ENCODE peak calls at places on chromosomes 16 and 17, in eight cellular contexts. P, E, B, D, C, N, Z and O are unnamed samples.
A peak's percentile ranks its signal among the peaks of the same experiment; 100 is the strongest.

GRCh38 chr17:65137076-65137935 is at the start of gene RGS9:
- DNase-seq in P (peak; percentile 87), E (peak; percentile 69), B (peak; percentile 86), D (peak; percentile 89), C (peak; percentile 77), N (no peak), Z (peak; percentile 85), O (peak; percentile 11)

GRCh38 chr16:57619606-57620315 is 8.7 kb upstream of the ADGRG1 start:
- DNase-seq in P (no peak), E (peak; percentile 88), B (no peak), D (no peak), C (no peak), N (no peak), Z (no peak), O (no peak)

GRCh38 chr17:3659541-3660111 is 8.8 kb downstream of the TAX1BP3 start:
- DNase-seq in P (no peak), E (peak; percentile 60), B (peak; percentile 91), D (no peak), C (peak; percentile 61), N (no peak), Z (peak; percentile 87), O (peak; percentile 85)

GRCh38 chr17:30939059-30939689 is 17.4 kb downstream of the ADAP2 start:
- DNase-seq in P (peak; percentile 65), E (no peak), B (no peak), D (no peak), C (no peak), N (no peak), Z (no peak), O (no peak)

GRCh38 chr16:85833540-85833914 is 34.0 kb downstream of the COX4I1 start:
- DNase-seq in P (no peak), E (no peak), B (no peak), D (no peak), C (no peak), N (no peak), Z (no peak), O (no peak)

GRCh38 chr17:81349397-81350319 is 45.6 kb upstream of the BAHCC1 start:
- DNase-seq in P (no peak), E (peak; percentile 77), B (no peak), D (peak; percentile 95), C (no peak), N (no peak), Z (no peak), O (no peak)

GRCh38 chr17:72386619-72387237 is 265.9 kb downstream of the SOX9 start:
- DNase-seq in P (no peak), E (no peak), B (no peak), D (no peak), C (peak; percentile 59), N (no peak), Z (no peak), O (no peak)

GRCh38 chr16:19410435-19411153 is 7.1 kb upstream of the TMC5 start:
- DNase-seq in P (peak; percentile 21), E (no peak), B (no peak), D (no peak), C (peak; percentile 70), N (no peak), Z (no peak), O (no peak)

GRCh38 chr17:181213-182163 is at the start of gene DOC2B:
- DNase-seq in P (no peak), E (peak; percentile 59), B (peak; percentile 42), D (no peak), C (no peak), N (no peak), Z (peak; percentile 72), O (no peak)

GRCh38 chr17:32854834-32855389 is 22.0 kb downstream of the MYO1D start:
- DNase-seq in P (no peak), E (no peak), B (no peak), D (no peak), C (no peak), N (no peak), Z (no peak), O (no peak)
- TF ChIP-seq CTCF in P (no peak), E (no peak), B (no peak), D (no peak), C (no peak), N (no peak), Z (no peak), O (no peak)

GRCh38 chr16:592518-593306 is 2.8 kb downstream of the RAB40C start:
- DNase-seq in P (no peak), E (peak; percentile 87), B (no peak), D (no peak), C (no peak), N (no peak), Z (peak; percentile 74), O (no peak)
- TF ChIP-seq CTCF in P (no peak), E (peak; percentile 90), B (no peak), D (no peak), C (no peak), N (no peak), Z (peak; percentile 47), O (no peak)

DNA sequence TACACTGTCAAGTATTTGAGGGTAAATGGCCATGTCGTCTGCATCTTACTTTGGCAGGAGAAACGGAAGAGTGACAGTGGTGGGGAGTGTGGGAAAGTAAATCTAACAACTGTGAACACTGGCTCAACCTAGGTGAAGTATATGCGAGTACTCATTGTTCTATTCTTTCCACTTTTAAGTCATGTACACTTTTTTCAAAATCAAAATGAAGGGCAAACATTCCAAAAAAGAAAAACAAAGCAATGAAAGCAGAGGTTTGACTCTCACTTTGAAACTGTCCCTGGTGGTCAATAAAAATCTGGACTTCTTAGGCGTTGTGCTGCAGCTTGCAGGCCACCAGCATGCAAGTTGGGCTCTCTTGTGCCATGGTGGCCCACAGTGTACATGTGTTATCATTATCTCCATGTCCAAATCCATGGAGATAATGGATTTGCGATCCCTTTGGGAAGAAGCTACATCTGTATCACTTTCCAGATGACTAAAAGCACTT is 32.7 kb downstream of the STAT5B start:
- DNase-seq in P (no peak), E (no peak), B (no peak), D (no peak), C (no peak), N (no peak), Z (no peak), O (no peak)
- TF ChIP-seq CTCF in P (no peak), E (no peak), B (no peak), D (no peak), C (no peak), N (no peak), Z (no peak), O (no peak)

DNA sequence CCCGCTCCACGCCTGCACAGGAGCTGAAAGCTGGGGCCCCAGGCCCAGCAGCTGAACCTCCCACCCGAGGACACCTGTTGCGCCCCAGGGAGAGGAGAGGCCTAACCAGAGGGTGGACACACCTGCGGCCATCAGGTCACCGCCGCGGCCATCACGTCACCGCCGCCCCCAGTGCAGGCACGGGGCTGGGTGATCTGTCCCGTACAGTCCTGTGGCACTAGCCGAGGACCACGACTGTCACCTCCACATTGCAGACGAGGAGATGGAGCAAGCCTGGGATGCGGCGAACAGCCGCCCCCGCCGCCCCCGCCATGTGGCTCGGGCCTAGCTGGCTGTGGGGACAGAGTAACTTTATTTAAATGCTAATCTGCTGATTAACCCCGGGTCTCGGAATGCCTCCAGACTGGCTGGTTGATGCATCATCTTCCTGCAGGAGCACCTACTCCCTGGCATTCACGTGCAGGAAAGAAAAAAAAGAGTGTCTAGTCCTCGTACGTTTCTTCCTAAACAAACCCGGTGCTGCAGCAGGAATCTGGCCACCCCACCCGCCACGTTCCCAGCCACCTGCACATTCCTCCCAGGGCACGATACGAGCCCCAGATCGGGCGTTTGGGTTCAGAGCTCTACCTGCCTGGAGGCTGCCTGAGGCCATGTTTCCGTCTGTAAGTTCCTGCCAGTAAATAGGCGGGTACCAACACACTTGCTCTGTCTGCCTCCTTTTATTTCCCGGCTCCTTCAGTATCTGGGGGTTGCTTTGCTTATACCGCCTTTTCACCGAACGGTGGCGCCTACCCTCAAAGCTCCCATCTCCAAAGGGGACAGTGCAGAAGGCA is 29.9 kb downstream of the PIEZO1 start:
- DNase-seq in P (no peak), E (peak; percentile 82), B (no peak), D (no peak), C (no peak), N (peak; percentile 54), Z (no peak), O (peak; percentile 82)
- TF ChIP-seq CTCF in P (no peak), E (peak; percentile 40), B (no peak), D (no peak), C (no peak), N (peak; percentile 42), Z (no peak), O (no peak)

DNA sequence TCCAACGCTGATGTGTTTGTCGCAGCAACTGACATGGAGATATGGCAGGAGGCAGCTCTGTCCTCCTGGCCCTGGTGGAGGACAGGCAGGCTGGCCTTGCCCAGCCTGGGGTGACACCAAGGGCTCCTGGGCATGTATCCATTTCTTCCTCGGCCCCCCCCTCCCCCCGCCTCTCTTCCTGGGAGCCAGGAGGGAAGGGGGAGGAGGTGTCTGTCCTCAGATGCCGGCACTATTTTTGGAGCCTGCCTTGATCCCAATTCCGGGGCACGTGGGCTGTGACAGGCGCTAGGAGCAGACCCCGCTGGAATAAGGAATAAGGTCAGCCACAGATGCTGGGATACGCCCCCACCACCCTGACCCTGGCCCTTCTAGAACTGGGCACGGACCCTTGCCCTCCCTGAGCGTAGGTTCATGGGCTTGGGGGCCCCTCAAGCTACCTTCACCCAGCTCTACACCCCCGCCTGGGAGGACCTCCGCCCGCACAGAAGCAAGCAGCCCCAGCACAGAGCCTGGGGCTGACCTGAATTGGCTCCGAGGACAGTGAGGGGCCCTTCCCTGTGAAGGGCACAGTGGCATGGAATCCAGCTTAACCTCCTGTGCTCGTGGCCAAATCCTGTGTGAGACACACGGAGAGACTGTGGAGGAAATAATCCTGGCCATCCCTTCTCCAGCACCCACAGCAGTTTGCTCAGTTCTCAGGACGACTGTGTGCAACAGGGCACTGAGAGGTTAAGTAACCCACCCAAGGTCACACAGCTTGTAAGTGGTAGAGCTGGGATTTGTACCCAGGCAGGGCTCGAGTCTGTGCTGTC is 24.1 kb downstream of the SEC14L5 start:
- DNase-seq in P (no peak), E (no peak), B (no peak), D (no peak), C (no peak), N (no peak), Z (peak; percentile 60), O (no peak)
- TF ChIP-seq CTCF in P (no peak), E (no peak), B (no peak), D (no peak), C (no peak), N (no peak), Z (no peak), O (no peak)

GRCh38 chr16:79026117-79026516 is 574.4 kb downstream of the MAF start:
- DNase-seq in P (no peak), E (no peak), B (no peak), D (no peak), C (no peak), N (no peak), Z (no peak), O (no peak)

GRCh38 chr16:79018952-79019506 is 581.5 kb downstream of the MAF start:
- DNase-seq in P (no peak), E (no peak), B (no peak), D (no peak), C (no peak), N (no peak), Z (no peak), O (no peak)

DNA sequence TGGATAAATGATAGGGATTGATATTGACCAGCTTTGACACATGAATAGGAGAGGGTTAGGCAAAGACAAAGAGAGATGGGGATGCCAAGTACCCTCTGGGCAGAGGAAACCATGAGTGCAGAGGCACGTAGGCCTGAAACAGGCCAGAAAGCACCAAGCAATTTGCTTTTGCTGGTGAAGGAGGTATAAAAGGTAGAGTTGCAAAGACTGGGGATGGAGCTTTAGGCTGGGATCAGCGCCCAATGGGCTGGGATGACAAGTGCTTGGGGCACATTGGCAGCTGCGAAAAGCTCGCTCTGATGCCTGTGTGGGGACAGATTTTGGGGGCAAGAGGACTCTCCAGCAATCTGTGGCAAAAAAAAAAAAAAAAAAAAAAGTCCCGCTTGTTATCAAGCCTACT is 578.5 kb downstream of the MAF start:
- DNase-seq in P (no peak), E (no peak), B (no peak), D (no peak), C (no peak), N (no peak), Z (no peak), O (no peak)
- TF ChIP-seq CTCF in P (no peak), E (no peak), B (no peak), D (no peak), C (no peak), N (no peak), Z (no peak), O (no peak)